ENCODE peak calls at places on chromosomes 3 and 15, in six cellular contexts. N is foreskin fibroblast, M is AG04450, U is Peyer's patch, A is heart right ventricle, Q is AG04449. D is an unnamed sample.
A peak's percentile ranks its signal among the peaks of the same experiment; 100 is the strongest.

GRCh38 chr15:94287794-94288246 is 56.5 kb downstream of the MCTP2 start:
- DNase-seq in M (no peak), U (peak; percentile 83), Q (no peak), N (no peak), A (no peak), D (no peak)

GRCh38 chr3:122146466-122146865 is 37.0 kb upstream of the CASR start:
- DNase-seq in M (no peak), N (no peak), A (no peak), U (no peak), Q (no peak), D (no peak)

GRCh38 chr3:149473314-149473990 is 1.0 kb upstream of the TM4SF4 start:
- DNase-seq in Q (peak; percentile 55), A (no peak), M (no peak), N (peak; percentile 72), U (peak; percentile 89), D (peak; percentile 92)

GRCh38 chr15:76328962-76329361 is 7.6 kb upstream of the ISL2 start:
- DNase-seq in U (no peak), Q (no peak), A (no peak), M (no peak), N (peak; percentile 47), D (no peak)

GRCh38 chr3:131503328-131503650 is 518 bp upstream of the MRPL3 start:
- DNase-seq in N (peak; percentile 56), M (no peak), A (no peak), U (no peak), Q (no peak), D (no peak)

GRCh38 chr3:189789432-189789831 is 158.2 kb downstream of the TP63 start:
- DNase-seq in U (no peak), M (no peak), N (no peak), Q (no peak), A (no peak), D (no peak)

GRCh38 chr15:34160735-34161134 is 49.2 kb downstream of the KATNBL1 start:
- DNase-seq in A (no peak), U (no peak), N (no peak), M (no peak), Q (no peak), D (no peak)

GRCh38 chr3:110414851-110415250 is 656.8 kb upstream of the NECTIN3 start:
- DNase-seq in M (peak; percentile 41), Q (peak; percentile 41), N (peak; percentile 80), A (no peak), U (no peak), D (no peak)

GRCh38 chr3:59796486-59796885 is 746.7 kb upstream of the CFAP20DC start:
- DNase-seq in U (no peak), N (no peak), M (no peak), Q (no peak), A (no peak), D (no peak)

GRCh38 chr3:191702121-191702520 is 241.2 kb downstream of the PYDC2 start:
- DNase-seq in M (no peak), A (no peak), N (no peak), U (no peak), Q (no peak), D (no peak)

GRCh38 chr3:133562376-133562775 is 11.1 kb upstream of the CDV3 start:
- DNase-seq in N (no peak), M (no peak), Q (no peak), U (no peak), A (no peak), D (no peak)

GRCh38 chr3:4736284-4736861 is 242.9 kb upstream of the BHLHE40 start:
- DNase-seq in N (no peak), Q (no peak), U (no peak), A (peak; percentile 59), M (no peak), D (peak; percentile 96)

GRCh38 chr3:141959921-141960554 is 83.6 kb downstream of the ATP1B3 start:
- DNase-seq in N (peak; percentile 65), Q (no peak), M (no peak), U (no peak), A (no peak), D (no peak)

GRCh38 chr15:28945626-28946215 is 59.9 kb downstream of the APBA2 start:
- DNase-seq in U (peak; percentile 18), N (no peak), A (no peak), Q (no peak), M (no peak), D (no peak)

GRCh38 chr15:28948036-28948435 is 62.3 kb downstream of the APBA2 start:
- DNase-seq in M (no peak), U (no peak), Q (no peak), N (no peak), A (no peak), D (no peak)

GRCh38 chr15:28944286-28944685 is 58.5 kb downstream of the APBA2 start:
- DNase-seq in N (no peak), U (peak; percentile 36), A (no peak), M (no peak), Q (no peak), D (no peak)

GRCh38 chr15:28944696-28945300 is 59.0 kb downstream of the APBA2 start:
- DNase-seq in M (no peak), N (no peak), U (peak; percentile 27), Q (no peak), A (no peak), D (no peak)

GRCh38 chr15:28947241-28947674 is 61.5 kb downstream of the APBA2 start:
- DNase-seq in N (no peak), U (peak; percentile 29), M (no peak), A (no peak), Q (no peak), D (no peak)
- H3K4me3 ChIP-seq in N (no peak overlapping the region), U (no peak overlapping the region), M (no peak overlapping the region), A (no peak overlapping the region), Q (no peak overlapping the region), D (no peak overlapping the region)

DNA sequence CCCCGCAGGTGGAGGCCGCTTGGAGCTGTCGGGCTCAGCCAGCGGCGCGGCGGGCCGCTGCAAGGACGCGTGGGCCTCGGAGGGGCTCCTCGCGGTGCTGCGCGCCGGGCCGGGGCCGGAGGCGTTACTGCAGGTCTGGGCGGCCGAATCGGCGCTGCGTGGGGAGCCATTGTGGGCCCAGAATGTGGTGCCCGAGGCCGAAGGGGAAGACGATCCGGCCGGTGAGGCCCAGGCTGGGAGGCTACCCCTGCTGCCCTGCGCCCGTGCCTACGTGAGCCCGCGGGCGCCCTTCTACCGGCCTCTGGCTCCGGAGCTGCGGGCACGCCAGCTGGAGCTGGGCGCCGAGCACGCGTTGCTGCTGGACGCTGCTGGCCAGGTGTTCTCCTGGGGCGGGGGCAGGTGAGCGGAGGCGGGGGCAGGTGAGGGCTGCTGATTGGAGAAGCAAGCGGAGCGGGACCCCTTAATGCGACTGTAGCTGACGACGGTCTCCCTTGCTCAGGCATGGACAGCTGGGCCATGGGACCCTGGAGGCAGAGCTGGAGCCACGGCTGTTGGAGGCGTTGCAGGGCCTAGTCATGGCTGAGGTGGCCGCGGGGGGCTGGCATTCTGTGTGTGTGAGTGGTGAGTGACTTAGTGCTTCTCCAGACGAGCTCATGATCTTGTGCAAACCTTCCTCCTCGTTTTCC is 2.6 kb downstream of the RCCD1 start:
- DNase-seq in A (no peak), M (no peak), Q (no peak), N (peak; percentile 52), U (no peak), D (peak; percentile 90)
- H3K4me3 ChIP-seq in A (peak overlapping the region; percentile 71), M (peak overlapping the region; percentile 66), Q (peak overlapping the region; percentile 68), N (peak overlapping the region; percentile 57), U (peak overlapping the region; percentile 39), D (peak overlapping the region; percentile 40)

GRCh38 chr3:185965496-185965895 is 27.7 kb upstream of the TRA2B start:
- DNase-seq in Q (no peak), M (no peak), N (no peak), A (no peak), U (no peak), D (no peak)
- H3K4me3 ChIP-seq in Q (no peak overlapping the region), M (no peak overlapping the region), N (no peak overlapping the region), A (no peak overlapping the region), U (no peak overlapping the region), D (no peak overlapping the region)

GRCh38 chr3:71102111-71103039 is 481.2 kb downstream of the FOXP1 start:
- DNase-seq in M (peak; percentile 90), Q (peak; percentile 88), N (peak; percentile 92), U (no peak), A (no peak), D (no peak)
- H3K4me3 ChIP-seq in M (no peak overlapping the region), Q (no peak overlapping the region), N (no peak overlapping the region), U (no peak overlapping the region), A (no peak overlapping the region), D (no peak overlapping the region)

GRCh38 chr3:43995078-43995928 is 246.4 kb upstream of the TOPAZ1 start:
- DNase-seq in A (no peak), N (no peak), M (no peak), Q (no peak), U (peak; percentile 56), D (peak; percentile 86)
- H3K4me3 ChIP-seq in A (peak overlapping the region; percentile 27), N (peak overlapping the region; percentile 84), M (peak overlapping the region; percentile 32), Q (peak overlapping the region; percentile 89), U (peak overlapping the region; percentile 14), D (peak overlapping the region; percentile 56)

DNA sequence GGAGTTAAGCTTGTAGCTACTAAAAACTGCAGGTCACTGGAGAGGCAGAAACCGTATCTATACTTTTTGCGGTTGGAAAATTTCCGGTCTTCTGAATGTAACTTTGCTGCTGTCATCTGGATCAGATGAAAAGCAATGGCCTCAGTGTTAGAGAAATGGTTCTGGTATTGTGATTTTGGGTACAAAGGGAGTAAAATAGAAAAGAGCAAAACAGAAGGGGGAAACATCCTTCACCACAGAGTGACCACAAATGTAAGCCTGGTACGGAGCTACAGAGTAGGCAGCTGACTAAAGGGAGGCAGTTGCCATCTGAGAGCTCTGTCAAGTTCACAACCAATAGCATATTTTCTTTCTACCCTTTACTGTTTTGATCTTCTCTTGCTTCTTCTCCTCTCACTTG is 5.6 kb downstream of the CD96 start:
- DNase-seq in M (no peak), N (no peak), A (no peak), U (peak; percentile 74), Q (no peak), D (no peak)
- H3K4me3 ChIP-seq in M (no peak overlapping the region), N (no peak overlapping the region), A (no peak overlapping the region), U (no peak overlapping the region), Q (no peak overlapping the region), D (no peak overlapping the region)

D was measured in upper lobe of left lung.